ENCODE peak calls at places on chromosomes 7 and 10, in nine cellular contexts. X is activated T-helper 1 cell treated with anti-CD3 and anti-CD28 coated beads, Interleukin-2, amount 50 U/mL, for 16 hours; H is NCI-H2081; V is cardiac muscle cell; D is central memory CD4-positive, alpha-beta T cell; Y is activated CD4-positive, alpha-beta T cell treated with anti-CD3 and anti-CD28 coated beads, Interleukin-2, amount 50 U/mL, for 1 hour; J is stimulated activated CD4-positive, alpha-beta T cell treated with anti-CD3 and anti-CD28 coated beads, Interleukin-2, amount 100 ng/mL, for 24 hours; T is anterior cingulate cortex; W is NCI-H345. K is an unnamed sample.

GRCh38 chr7:31076051-31076450 is 23.9 kb downstream of the ADCYAP1R1 start:
- DNase-seq in X (no peak), H (no peak), V (no peak), D (no peak), Y (no peak), J (no peak), T (no peak), W (no peak), K (no peak)

GRCh38 chr10:3455385-3456334 is 283.1 kb upstream of the PITRM1 start:
- DNase-seq in X (no peak), H (no peak), V (no peak), D (no peak), Y (no peak), J (no peak), T (no peak), W (no peak), K (peak; percentile 78)

GRCh38 chr10:61692447-61692846 is 29.7 kb downstream of the CABCOCO1 start:
- DNase-seq in X (no peak), H (no peak), V (no peak), D (no peak), Y (no peak), J (no peak), T (no peak), W (no peak), K (peak; percentile 47)

GRCh38 chr10:114103286-114103685 is 59.6 kb downstream of the ADRB1 start:
- DNase-seq in X (no peak), H (peak; percentile 39), V (peak; percentile 57), D (peak; percentile 21), Y (no peak), J (no peak), T (no peak), W (peak; percentile 13), K (peak; percentile 59)

GRCh38 chr7:130490888-130491771 is 755 bp upstream of the MEST start:
- DNase-seq in X (no peak), H (peak; percentile 47), V (peak; percentile 49), D (no peak), Y (no peak), J (peak; percentile 30), T (no peak), W (no peak), K (peak; percentile 62)

GRCh38 chr10:78207776-78208175 is 174.1 kb downstream of the RPS24 start:
- DNase-seq in X (no peak), H (no peak), V (no peak), D (no peak), Y (no peak), J (no peak), T (no peak), W (no peak), K (no peak)

GRCh38 chr7:83677180-83677866 is 28.4 kb upstream of the SEMA3E start:
- DNase-seq in X (no peak), H (peak; percentile 14), V (no peak), D (no peak), Y (no peak), J (no peak), T (no peak), W (peak; percentile 19), K (peak; percentile 61)

GRCh38 chr7:127845497-127846214 is 185.6 kb downstream of the LRRC4 start:
- DNase-seq in X (no peak), H (peak; percentile 36), V (no peak), D (no peak), Y (no peak), J (no peak), T (no peak), W (no peak), K (peak; percentile 45)

GRCh38 chr7:49187543-49188268 is 263.4 kb downstream of the CDC14C start:
- DNase-seq in X (no peak), H (no peak), V (no peak), D (no peak), Y (no peak), J (no peak), T (no peak), W (no peak), K (no peak)

GRCh38 chr7:45689011-45689796 is 115.0 kb downstream of the ADCY1 start:
- DNase-seq in X (no peak), H (no peak), V (no peak), D (no peak), Y (no peak), J (peak; percentile 5), T (no peak), W (no peak), K (peak; percentile 21)

GRCh38 chr10:3887404-3887803 is 102.4 kb upstream of the KLF6 start:
- DNase-seq in X (no peak), H (no peak), V (no peak), D (no peak), Y (peak; percentile 31), J (no peak), T (no peak), W (no peak), K (no peak)

GRCh38 chr7:31443457-31443856 is 70.4 kb upstream of the ITPRID1 start:
- DNase-seq in X (no peak), H (peak; percentile 72), V (peak; percentile 77), D (no peak), Y (no peak), J (no peak), T (no peak), W (peak; percentile 52), K (peak; percentile 48)

GRCh38 chr7:35869810-35870209 is 69.0 kb downstream of the SEPTIN7 start:
- DNase-seq in X (no peak), H (no peak), V (no peak), D (no peak), Y (no peak), J (no peak), T (no peak), W (no peak), K (no peak)

GRCh38 chr10:129531195-129531968 is 64.3 kb downstream of the MGMT start:
- DNase-seq in X (no peak), H (no peak), V (peak; percentile 24), D (no peak), Y (no peak), J (no peak), T (no peak), W (no peak), K (no peak)

GRCh38 chr7:46186131-46186530 is 265.1 kb upstream of the IGFBP3 start:
- DNase-seq in X (no peak), H (no peak), V (no peak), D (no peak), Y (no peak), J (no peak), T (no peak), W (no peak), K (no peak)

GRCh38 chr10:3898821-3899220 is 113.8 kb upstream of the KLF6 start:
- DNase-seq in X (no peak), H (peak; percentile 24), V (no peak), D (no peak), Y (no peak), J (no peak), T (no peak), W (peak; percentile 35), K (no peak)

GRCh38 chr10:18423058-18423637 is 228.2 kb downstream of the NSUN6 start:
- DNase-seq in X (no peak), H (no peak), V (no peak), D (no peak), Y (no peak), J (no peak), T (no peak), W (no peak), K (no peak)

K was measured in endothelial cell of umbilical vein.